ENCODE peak calls at places on chromosomes 5 and 9, in nine cellular contexts. X is MCF 10A, B is heart left ventricle, C is GM12865, N is GM23338, L is neural progenitor cell, E is AG09319, D is pancreas, M is vagina. Y is an unnamed sample.

GRCh38 chr9:133881671-133882381 is 110.3 kb downstream of the VAV2 start:
- DNase-seq in N (no peak), C (no peak), E (no peak), D (peak), L (no peak), M (no peak), B (no peak), X (peak), Y (no peak)

GRCh38 chr9:17462869-17463464 is 115.9 kb upstream of the SH3GL2 start:
- DNase-seq in B (no peak), D (no peak), M (no peak), L (peak), N (peak), X (peak), E (peak), C (peak), Y (peak)

GRCh38 chr5:89028579-89029272 is 145.7 kb upstream of the MEF2C start:
- DNase-seq in D (no peak), X (no peak), C (no peak), B (no peak), N (no peak), M (no peak), L (no peak), E (no peak), Y (no peak)

GRCh38 chr9:13278368-13279246 is 885 bp downstream of the MPDZ start:
- DNase-seq in B (peak), E (no peak), C (no peak), L (peak), X (no peak), M (no peak), N (peak), D (peak), Y (peak)

GRCh38 chr9:79026311-79026710 is 545.5 kb upstream of the TLE4 start:
- DNase-seq in D (no peak), L (no peak), B (no peak), M (no peak), C (peak), E (no peak), X (peak), N (no peak), Y (peak)

GRCh38 chr9:127848756-127849504 is 5.5 kb downstream of the ENG start:
- DNase-seq in L (no peak), M (no peak), D (no peak), E (no peak), B (no peak), X (no peak), C (no peak), N (no peak), Y (no peak)

GRCh38 chr9:120571443-120572257 is 8.3 kb downstream of the CDK5RAP2 start:
- DNase-seq in M (no peak), D (peak), B (peak), C (no peak), L (no peak), E (peak), N (no peak), X (no peak), Y (no peak)

GRCh38 chr9:116452634-116453033 is 234.5 kb upstream of the TRIM32 start:
- DNase-seq in N (no peak), D (no peak), B (no peak), L (no peak), X (no peak), M (no peak), C (no peak), E (no peak), Y (no peak)

GRCh38 chr9:2021731-2022130 is 6.6 kb downstream of the SMARCA2 start:
- DNase-seq in X (no peak), L (no peak), D (no peak), M (no peak), N (no peak), C (no peak), E (no peak), B (no peak), Y (no peak)

GRCh38 chr5:73304381-73304780 is 131.4 kb downstream of the TMEM174 start:
- DNase-seq in L (no peak), C (no peak), E (no peak), X (no peak), D (no peak), N (no peak), B (no peak), M (no peak), Y (no peak)

GRCh38 chr9:109520475-109521132 is 22.5 kb upstream of the PTPN3 start:
- DNase-seq in D (peak), L (peak), E (peak), M (no peak), N (peak), B (peak), C (peak), X (peak), Y (peak)

GRCh38 chr9:2545881-2546490 is 75.6 kb upstream of the VLDLR start:
- DNase-seq in E (no peak), N (no peak), C (no peak), X (no peak), L (no peak), M (no peak), B (no peak), D (no peak), Y (no peak)

GRCh38 chr5:32388429-32389111 is 56.0 kb downstream of the ZFR start:
- DNase-seq in B (no peak), E (peak), C (no peak), X (peak), D (no peak), N (no peak), M (no peak), L (no peak), Y (no peak)

GRCh38 chr9:87148391-87149237 is 201.3 kb upstream of the GAS1 start:
- DNase-seq in E (no peak), M (peak), N (peak), X (peak), C (no peak), D (peak), B (peak), L (peak), Y (peak)

GRCh38 chr5:86112249-86112648 is 505.5 kb upstream of the COX7C start:
- DNase-seq in E (no peak), M (no peak), N (no peak), L (no peak), C (no peak), D (no peak), B (no peak), X (no peak), Y (no peak)

GRCh38 chr5:1297243-1297642 is 2.4 kb upstream of the TERT start:
- DNase-seq in L (no peak), B (no peak), C (no peak), M (no peak), E (no peak), D (no peak), N (no peak), X (no peak), Y (peak)

GRCh38 chr5:105034335-105034734 is 1471.7 kb upstream of the NUDT12 start:
- DNase-seq in X (peak), C (no peak), B (no peak), N (no peak), M (no peak), L (no peak), D (no peak), E (no peak), Y (no peak)

GRCh38 chr5:102932781-102933180 is 177.7 kb downstream of the PAM start:
- DNase-seq in L (no peak), D (no peak), M (no peak), C (peak), N (no peak), E (no peak), B (no peak), X (no peak), Y (no peak)

GRCh38 chr9:109918359-109919163 is 138.6 kb downstream of the PALM2AKAP2 start:
- DNase-seq in M (no peak), X (no peak), C (peak), B (no peak), D (no peak), N (no peak), E (no peak), L (no peak), Y (no peak)

GRCh38 chr9:114805670-114806551 is at the start of gene TNFSF15:
- DNase-seq in D (peak), X (peak), N (peak), E (no peak), L (peak), C (peak), M (no peak), B (no peak), Y (peak)

GRCh38 chr5:122907238-122907637 is 61.8 kb downstream of the SNX24 start:
- DNase-seq in E (no peak), C (no peak), N (peak), D (no peak), B (no peak), X (peak), L (no peak), M (no peak), Y (no peak)

GRCh38 chr9:99169982-99170761 is 51.6 kb downstream of the ALG2 start:
- DNase-seq in B (no peak), L (peak), D (no peak), E (no peak), M (no peak), X (no peak), C (no peak), N (peak), Y (peak)

GRCh38 chr9:108002296-108003056 is 512.9 kb upstream of the KLF4 start:
- DNase-seq in D (no peak), M (no peak), E (peak), C (peak), B (no peak), L (no peak), N (no peak), X (no peak), Y (no peak)

GRCh38 chr5:173435543-173435942 is 107.3 kb upstream of the STC2 start:
- DNase-seq in E (no peak), D (no peak), L (peak), N (peak), C (no peak), X (no peak), M (no peak), B (no peak), Y (peak)

GRCh38 chr9:109229682-109230081 is 62.6 kb upstream of the FRRS1L start:
- DNase-seq in C (no peak), X (no peak), E (no peak), B (no peak), L (no peak), M (no peak), N (no peak), D (no peak), Y (no peak)

GRCh38 chr5:5430136-5430535 is 7.7 kb downstream of the ICE1 start:
- DNase-seq in N (no peak), D (no peak), L (no peak), C (no peak), M (no peak), E (no peak), X (no peak), B (no peak), Y (no peak)

GRCh38 chr5:13708432-13708831 is 236.1 kb downstream of the DNAH5 start:
- DNase-seq in D (no peak), N (no peak), E (peak), C (no peak), L (no peak), M (no peak), X (no peak), B (no peak), Y (no peak)

DNA sequence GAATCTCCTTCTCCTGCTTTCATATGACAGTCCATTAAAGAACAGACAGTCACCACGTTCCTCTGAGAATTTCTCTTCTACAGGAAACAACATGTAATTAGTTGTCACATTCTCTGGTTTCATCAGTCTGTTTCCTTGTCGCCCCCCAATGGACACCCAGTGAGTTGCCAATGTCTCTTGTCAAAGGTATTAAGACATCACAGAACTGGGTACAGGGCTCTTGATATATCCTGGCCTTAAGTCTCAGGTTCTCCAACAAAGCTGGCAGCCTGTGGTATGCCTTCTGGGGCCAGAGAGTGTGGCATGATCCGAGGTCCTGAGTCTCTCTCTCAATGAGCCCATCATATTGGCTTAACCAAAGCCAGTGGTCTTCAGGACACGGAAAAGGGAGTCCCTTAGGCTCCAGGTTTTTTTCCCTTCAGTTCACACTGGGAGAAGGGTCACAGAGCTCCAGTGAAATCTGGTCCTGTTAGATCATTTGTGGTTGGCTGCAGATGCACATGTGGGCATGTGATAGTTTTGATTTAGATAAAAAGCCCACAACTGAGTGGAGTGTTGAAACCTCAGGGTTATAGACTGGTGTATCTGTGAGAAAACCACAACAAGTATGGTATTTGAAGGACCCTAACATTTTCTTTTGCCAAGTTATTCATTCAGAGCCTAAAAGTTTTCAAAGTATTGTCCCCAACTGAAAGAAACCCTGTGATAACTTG is 46.9 kb downstream of the PRLR start:
- DNase-seq in M (peak), X (peak), B (no peak), D (peak), N (peak), E (peak), L (peak), C (peak), Y (peak)
- TF ChIP-seq CTCF in M (peak), X (peak), B (peak), D (peak), N (peak), E (peak), L (peak), C (peak), Y (peak)

GRCh38 chr5:43400082-43400481 is 12.1 kb downstream of the CCL28 start:
- DNase-seq in E (no peak), C (no peak), D (no peak), N (no peak), X (peak), M (no peak), L (no peak), B (no peak), Y (no peak)
- TF ChIP-seq CTCF in E (peak), C (no peak), D (no peak), N (no peak), X (peak), M (no peak), L (no peak), B (peak), Y (no peak)

GRCh38 chr9:70578720-70579119 is 164.3 kb upstream of the KLF9 start:
- DNase-seq in D (no peak), E (no peak), C (no peak), B (no peak), X (peak), M (peak), N (peak), L (no peak), Y (no peak)
- TF ChIP-seq CTCF in D (no peak), E (no peak), C (peak), B (no peak), X (no peak), M (no peak), N (peak), L (no peak), Y (no peak)

GRCh38 chr5:169003721-169004481 is 297.0 kb downstream of the SLIT3 start:
- DNase-seq in D (no peak), C (no peak), M (no peak), L (peak), N (peak), X (no peak), E (no peak), B (no peak), Y (no peak)
- TF ChIP-seq CTCF in D (no peak), C (no peak), M (no peak), L (peak), N (peak), X (no peak), E (peak), B (peak), Y (no peak)

GRCh38 chr9:77013932-77014596 is 5.4 kb upstream of the FOXB2 start:
- DNase-seq in D (no peak), B (no peak), X (no peak), E (no peak), L (peak), N (peak), C (no peak), M (no peak), Y (peak)

GRCh38 chr9:77010527-77010926 is 8.9 kb upstream of the FOXB2 start:
- DNase-seq in C (no peak), X (no peak), B (no peak), D (no peak), M (no peak), E (no peak), L (no peak), N (no peak), Y (no peak)

GRCh38 chr9:77014597-77015263 is 4.7 kb upstream of the FOXB2 start:
- DNase-seq in B (no peak), E (no peak), X (no peak), L (peak), D (no peak), C (no peak), N (peak), M (no peak), Y (no peak)

GRCh38 chr9:77013186-77013931 is 6.1 kb upstream of the FOXB2 start:
- DNase-seq in M (no peak), D (no peak), C (no peak), N (no peak), E (no peak), X (no peak), B (no peak), L (peak), Y (no peak)

GRCh38 chr9:77011973-77012817 is 7.3 kb upstream of the FOXB2 start:
- DNase-seq in B (no peak), E (no peak), L (peak), N (peak), D (peak), X (peak), M (no peak), C (peak), Y (peak)
- TF ChIP-seq CTCF in B (peak), E (peak), L (peak), N (peak), D (peak), X (peak), M (peak), C (peak), Y (peak)

GRCh38 chr5:179221877-179222220 is 123.4 kb downstream of the ADAMTS2 start:
- DNase-seq in L (no peak), M (no peak), D (no peak), X (no peak), E (no peak), N (no peak), C (no peak), B (no peak), Y (no peak)
- TF ChIP-seq CTCF in L (no peak), M (no peak), D (no peak), X (no peak), E (no peak), N (no peak), C (no peak), B (no peak), Y (no peak)

GRCh38 chr5:96439477-96440184 is 6.6 kb upstream of the PCSK1 start:
- DNase-seq in N (no peak), B (no peak), C (peak), M (no peak), E (no peak), L (no peak), D (no peak), X (no peak), Y (no peak)
- TF ChIP-seq CTCF in N (peak), B (no peak), C (peak), M (no peak), E (no peak), L (no peak), D (no peak), X (no peak), Y (no peak)

GRCh38 chr5:10471672-10472071 is 30.0 kb downstream of the ROPN1L start:
- DNase-seq in L (no peak), N (no peak), D (no peak), M (no peak), E (no peak), X (no peak), B (no peak), C (no peak), Y (no peak)

GRCh38 chr5:10467281-10468198 is 25.9 kb downstream of the ROPN1L start:
- DNase-seq in N (peak), B (no peak), L (peak), E (peak), M (no peak), D (no peak), C (no peak), X (peak), Y (no peak)

GRCh38 chr5:10468256-10468655 is 26.6 kb downstream of the ROPN1L start:
- DNase-seq in D (no peak), B (no peak), X (no peak), E (no peak), M (no peak), C (no peak), N (no peak), L (no peak), Y (no peak)

GRCh38 chr5:10469253-10470030 is 27.8 kb downstream of the ROPN1L start:
- DNase-seq in B (no peak), C (no peak), D (no peak), L (no peak), M (no peak), X (no peak), N (no peak), E (no peak), Y (no peak)

GRCh38 chr5:10470669-10471068 is 29.0 kb downstream of the ROPN1L start:
- DNase-seq in L (no peak), N (no peak), C (no peak), X (no peak), M (no peak), B (no peak), E (no peak), D (no peak), Y (no peak)
- TF ChIP-seq CTCF in L (no peak), N (no peak), C (no peak), X (no peak), M (no peak), B (no peak), E (no peak), D (no peak), Y (no peak)

GRCh38 chr9:137234758-137235423 is 4.2 kb downstream of the SLC34A3 start:
- DNase-seq in N (no peak), B (no peak), C (no peak), X (no peak), E (no peak), L (no peak), M (no peak), D (no peak), Y (no peak)

GRCh38 chr9:137234055-137234697 is 3.5 kb downstream of the SLC34A3 start:
- DNase-seq in M (no peak), C (no peak), L (no peak), E (no peak), B (no peak), D (no peak), N (no peak), X (no peak), Y (no peak)

GRCh38 chr9:137236238-137236935 is 4.7 kb upstream of the TUBB4B start:
- DNase-seq in B (peak), E (peak), D (peak), N (peak), X (peak), L (peak), M (no peak), C (peak), Y (peak)

GRCh38 chr9:137236936-137237421 is 4.1 kb upstream of the TUBB4B start:
- DNase-seq in M (no peak), L (peak), B (no peak), C (no peak), E (no peak), X (no peak), N (no peak), D (peak), Y (no peak)

GRCh38 chr9:137235424-137236237 is 4.9 kb downstream of the SLC34A3 start:
- DNase-seq in X (no peak), B (no peak), M (no peak), L (no peak), N (peak), D (no peak), E (no peak), C (no peak), Y (no peak)
- TF ChIP-seq CTCF in X (no peak), B (no peak), M (no peak), L (no peak), N (peak), D (no peak), E (no peak), C (no peak), Y (no peak)

Y was measured in glutamatergic neuron.